ENCODE peak calls at places on chromosomes 4 and X, in ten cellular contexts. I is NCI-H446, F is T-helper 2 cell, O is lower lobe of right lung, C is NCI-H774, L is cardiac septum, T is body of pancreas, S is tibial artery, P is COR-L47, K is mesendoderm. Q is an unnamed sample.

GRCh38 chr4:81164623-81165416 is 50.2 kb downstream of the PRKG2 start:
- DNase-seq in F (no peak), P (no peak), T (no peak), S (no peak), K (no peak), O (no peak), I (no peak), C (no peak), L (no peak), Q (no peak)

GRCh38 chr4:173698557-173699262 is 168.7 kb upstream of the HAND2 start:
- DNase-seq in F (no peak), I (no peak), S (no peak), T (no peak), P (no peak), L (peak), O (no peak), K (no peak), C (no peak), Q (no peak)

GRCh38 chr4:122665148-122665547 is 44.3 kb upstream of the IL21 start:
- DNase-seq in O (no peak), P (no peak), T (no peak), K (no peak), F (no peak), S (no peak), L (no peak), C (no peak), I (no peak), Q (no peak)

GRCh38 chrX:11540532-11541377 is 125.0 kb downstream of the ARHGAP6 start:
- DNase-seq in O (peak), C (no peak), P (no peak), L (no peak), T (no peak), K (no peak), S (no peak), I (no peak), F (no peak), Q (no peak)

GRCh38 chr4:158996669-158997074 is 106.2 kb upstream of the RAPGEF2 start:
- DNase-seq in F (no peak), O (no peak), C (no peak), P (no peak), S (no peak), I (peak), L (no peak), K (peak), T (no peak), Q (no peak)

GRCh38 chrX:148024425-148025148 is 43.5 kb downstream of the FMR1NB start:
- DNase-seq in C (no peak), F (no peak), T (no peak), I (no peak), S (no peak), O (no peak), P (no peak), L (no peak), K (no peak), Q (no peak)

GRCh38 chr4:138035781-138036258 is 206.3 kb downstream of the SLC7A11 start:
- DNase-seq in P (peak), S (no peak), K (peak), O (no peak), I (peak), T (no peak), C (peak), L (no peak), F (no peak), Q (peak)

GRCh38 chr4:184612089-184612488 is 37.2 kb downstream of the CASP3 start:
- DNase-seq in T (no peak), I (no peak), K (no peak), O (no peak), S (no peak), F (no peak), P (no peak), C (no peak), L (no peak), Q (no peak)

GRCh38 chr4:86664959-86665358 is 70.8 kb downstream of the PTPN13 start:
- DNase-seq in C (no peak), F (no peak), I (no peak), T (no peak), O (no peak), S (no peak), P (no peak), L (no peak), K (peak), Q (no peak)

GRCh38 chr4:151099976-151100417 is 569 bp downstream of the RPS3A start:
- DNase-seq in L (no peak), F (no peak), K (no peak), C (no peak), I (no peak), P (no peak), O (no peak), T (no peak), S (no peak), Q (no peak)

GRCh38 chr4:109998867-109999303 is 86.2 kb downstream of the EGF start:
- DNase-seq in K (peak), O (no peak), S (no peak), F (no peak), C (peak), T (no peak), I (peak), L (no peak), P (peak), Q (peak)

GRCh38 chr4:87654487-87655044 is 4.5 kb downstream of the DMP1 start:
- DNase-seq in P (no peak), S (no peak), L (no peak), T (no peak), I (no peak), C (no peak), O (no peak), F (no peak), K (peak), Q (no peak)

GRCh38 chr4:172962564-172963353 is 205.9 kb upstream of the GALNT7 start:
- DNase-seq in P (peak), T (peak), I (peak), S (peak), K (no peak), F (no peak), O (no peak), C (peak), L (no peak), Q (peak)

GRCh38 chrX:1249101-1249887 is 19.3 kb upstream of the CSF2RA start:
- DNase-seq in C (no peak), O (peak), P (no peak), K (peak), L (peak), I (no peak), S (peak), T (no peak), F (peak), Q (no peak)

GRCh38 chr4:39565925-39566630 is 38.8 kb upstream of the UGDH start:
- DNase-seq in S (no peak), K (peak), L (no peak), I (no peak), C (no peak), O (no peak), T (no peak), F (no peak), P (no peak), Q (no peak)

GRCh38 chr4:55184600-55185523 is 59.5 kb upstream of the KDR start:
- DNase-seq in O (no peak), L (no peak), F (no peak), K (peak), T (peak), I (no peak), P (peak), S (no peak), C (no peak), Q (peak)

GRCh38 chr4:31107362-31107761 is 387.2 kb downstream of the PCDH7 start:
- DNase-seq in L (no peak), K (no peak), C (no peak), I (no peak), S (no peak), O (no peak), P (no peak), F (no peak), T (no peak), Q (no peak)

GRCh38 chr4:127224556-127224955 is 408.2 kb upstream of the INTU start:
- DNase-seq in T (no peak), O (no peak), K (no peak), I (no peak), S (no peak), P (no peak), F (no peak), C (no peak), L (no peak), Q (no peak)

GRCh38 chrX:120790118-120790517 is 85.5 kb downstream of the CT47B1 start:
- DNase-seq in I (peak), T (peak), K (peak), F (no peak), O (no peak), S (no peak), P (peak), L (no peak), C (peak), Q (peak)

GRCh38 chr4:40984051-40984450 is 230.3 kb downstream of the APBB2 start:
- DNase-seq in F (no peak), C (no peak), P (no peak), I (no peak), T (peak), O (no peak), S (no peak), K (no peak), L (no peak), Q (no peak)

GRCh38 chrX:119252716-119253115 is 16.6 kb downstream of the PGRMC1 start:
- DNase-seq in L (no peak), P (no peak), K (no peak), O (no peak), C (no peak), T (no peak), I (no peak), S (no peak), F (no peak), Q (no peak)

GRCh38 chr4:150938873-150939499 is 76.1 kb downstream of the LRBA start:
- DNase-seq in P (no peak), K (no peak), O (no peak), T (no peak), C (no peak), S (no peak), F (no peak), I (no peak), L (no peak), Q (no peak)

GRCh38 chr4:17794730-17795129 is 13.3 kb upstream of the FAM184B start:
- DNase-seq in C (no peak), L (no peak), F (no peak), K (no peak), S (no peak), P (no peak), I (no peak), T (no peak), O (no peak), Q (no peak)

GRCh38 chr4:53465291-53465690 is 87.8 kb downstream of the FIP1L1 start:
- DNase-seq in I (no peak), K (no peak), P (no peak), C (no peak), L (no peak), T (no peak), S (no peak), F (no peak), O (no peak), Q (no peak)

GRCh38 chr4:25098964-25099843 is 61.0 kb downstream of the SEPSECS start:
- DNase-seq in K (peak), P (peak), S (peak), L (peak), I (peak), T (peak), O (no peak), C (no peak), F (no peak), Q (no peak)

GRCh38 chr4:136829298-136829697 is 703.0 kb downstream of the PCDH18 start:
- DNase-seq in F (no peak), K (no peak), C (no peak), T (no peak), O (no peak), S (no peak), L (no peak), P (no peak), I (no peak), Q (no peak)

GRCh38 chrX:27998666-27999065 is 17.4 kb upstream of the DCAF8L1 start:
- DNase-seq in T (no peak), I (no peak), F (no peak), C (no peak), K (peak), S (no peak), L (no peak), O (no peak), P (no peak), Q (no peak)

GRCh38 chrX:110145305-110145704 is 142.4 kb downstream of the TMEM164 start:
- DNase-seq in P (no peak), C (no peak), O (no peak), S (no peak), L (no peak), I (no peak), T (no peak), K (no peak), F (no peak), Q (no peak)

GRCh38 chr4:6221851-6222760 is 21.8 kb upstream of the JAKMIP1 start:
- DNase-seq in K (peak), P (peak), I (no peak), C (peak), T (peak), S (peak), F (peak), O (no peak), L (peak), Q (peak)

GRCh38 chr4:32268949-32269348 is 1548.8 kb downstream of the PCDH7 start:
- DNase-seq in P (no peak), F (no peak), O (no peak), I (no peak), C (no peak), L (no peak), K (peak), T (no peak), S (no peak), Q (no peak)

GRCh38 chr4:74942251-74942917 is 9.5 kb downstream of the PARM1 start:
- DNase-seq in C (no peak), I (no peak), T (no peak), K (peak), O (no peak), L (no peak), F (no peak), P (no peak), S (no peak), Q (no peak)

GRCh38 chrX:10167573-10167972 is 10.8 kb downstream of the CLCN4 start:
- DNase-seq in C (no peak), O (no peak), F (no peak), P (no peak), S (no peak), L (no peak), I (no peak), T (no peak), K (no peak), Q (no peak)